ENCODE peak calls at places on chromosomes 7 and 10, in nine cellular contexts. T, Z, A, J, B, D, K, F and Q are unnamed samples.

GRCh38 chr7:42689626-42690025 is 222.2 kb downstream of the C7orf25 start:
- DNase-seq in T (no peak), Z (no peak), A (no peak), J (no peak), B (no peak), D (no peak), K (no peak), F (no peak), Q (no peak)

GRCh38 chr7:133365892-133366291 is 113.0 kb downstream of the EXOC4 start:
- DNase-seq in T (no peak), Z (no peak), A (no peak), J (no peak), B (no peak), D (peak), K (peak), F (no peak), Q (no peak)

GRCh38 chr10:50447691-50448090 is 176.1 kb downstream of the SGMS1 start:
- DNase-seq in T (no peak), Z (no peak), A (no peak), J (no peak), B (no peak), D (no peak), K (no peak), F (no peak), Q (no peak)

GRCh38 chr10:96657385-96657784 is 62.9 kb downstream of the PIK3AP1 start:
- DNase-seq in T (no peak), Z (no peak), A (no peak), J (no peak), B (no peak), D (no peak), K (no peak), F (no peak), Q (no peak)

GRCh38 chr10:74344306-74344705 is 193.3 kb downstream of the ADK start:
- DNase-seq in T (no peak), Z (no peak), A (no peak), J (no peak), B (no peak), D (no peak), K (no peak), F (no peak), Q (no peak)

GRCh38 chr10:130333185-130333584 is 197.0 kb downstream of the GLRX3 start:
- DNase-seq in T (no peak), Z (no peak), A (no peak), J (no peak), B (no peak), D (no peak), K (no peak), F (no peak), Q (no peak)

GRCh38 chr10:69655124-69655867 is 25.2 kb downstream of the FAM241B start:
- DNase-seq in T (no peak), Z (no peak), A (no peak), J (no peak), B (no peak), D (no peak), K (no peak), F (no peak), Q (no peak)

GRCh38 chr7:41930538-41931262 is 227.8 kb upstream of the INHBA start:
- DNase-seq in T (no peak), Z (no peak), A (no peak), J (no peak), B (no peak), D (no peak), K (no peak), F (no peak), Q (no peak)

DNA sequence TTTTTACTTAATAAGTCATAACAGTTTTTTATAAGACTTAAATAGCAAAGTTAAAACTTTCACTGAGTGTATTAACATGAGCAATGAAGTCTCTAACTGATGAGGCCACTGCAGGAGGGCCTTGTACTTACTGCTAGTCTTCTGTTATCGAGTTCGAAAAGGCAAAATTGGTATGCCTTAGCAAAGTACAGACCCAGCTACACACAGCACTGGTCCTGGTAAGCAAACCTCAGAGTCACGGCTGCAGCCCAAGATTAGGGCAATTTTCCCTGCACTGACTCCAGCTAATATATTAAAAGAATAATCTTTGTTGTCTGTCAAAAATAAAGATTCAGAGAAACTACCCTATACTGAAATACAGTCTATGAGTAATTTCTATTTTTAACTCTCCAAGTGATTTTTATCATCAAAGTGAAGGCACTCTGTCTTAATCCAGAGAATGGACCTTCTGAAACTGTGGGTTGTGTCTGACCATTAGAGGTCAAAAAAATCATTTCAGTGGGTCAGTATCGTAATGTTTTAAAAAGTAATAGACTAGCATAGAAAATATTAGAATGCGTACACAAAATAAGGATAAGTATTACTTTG is 85.7 kb downstream of the HBP1 start:
- DNase-seq in T (no peak), Z (no peak), A (no peak), J (no peak), B (no peak), D (no peak), K (no peak), F (no peak), Q (no peak)
- TF ChIP-seq CTCF in T (no peak), Z (no peak), A (no peak), J (no peak), B (no peak), D (no peak), K (no peak), F (no peak), Q (no peak)

GRCh38 chr7:1800876-1801275 is 130.8 kb downstream of the ELFN1 start:
- DNase-seq in T (no peak), Z (no peak), A (no peak), J (no peak), B (no peak), D (no peak), K (no peak), F (no peak), Q (peak)

GRCh38 chr7:1807821-1808600 is 137.9 kb downstream of the ELFN1 start:
- DNase-seq in T (no peak), Z (no peak), A (no peak), J (no peak), B (no peak), D (no peak), K (no peak), F (no peak), Q (peak)

GRCh38 chr7:1802899-1803298 is 132.8 kb downstream of the ELFN1 start:
- DNase-seq in T (no peak), Z (no peak), A (no peak), J (no peak), B (no peak), D (no peak), K (no peak), F (no peak), Q (peak)

GRCh38 chr7:1806354-1806753 is 136.3 kb downstream of the ELFN1 start:
- DNase-seq in T (no peak), Z (no peak), A (no peak), J (no peak), B (no peak), D (no peak), K (no peak), F (no peak), Q (peak)

DNA sequence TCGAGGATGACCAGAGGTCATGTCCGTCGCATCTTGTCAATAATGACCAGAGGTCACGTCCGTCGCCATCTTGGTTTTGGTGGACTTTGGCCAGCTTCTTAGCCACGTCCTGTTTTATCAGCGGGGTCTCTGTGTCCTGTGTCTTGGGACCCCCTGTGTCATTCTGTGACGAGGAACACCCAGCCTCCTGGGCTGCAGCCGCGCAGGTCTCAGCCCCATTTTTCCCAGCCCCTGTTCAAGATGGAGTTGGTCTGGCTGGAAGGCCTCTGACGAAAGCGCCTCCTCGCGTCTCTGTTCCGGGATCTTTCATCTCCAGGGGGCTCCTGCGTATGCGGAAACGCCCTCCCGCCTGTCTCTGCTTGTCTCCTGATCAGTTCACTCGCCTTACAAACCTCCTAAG is 134.2 kb downstream of the ELFN1 start:
- DNase-seq in T (no peak), Z (no peak), A (no peak), J (no peak), B (no peak), D (no peak), K (no peak), F (no peak), Q (peak)
- TF ChIP-seq CTCF in T (no peak), Z (no peak), A (no peak), J (no peak), B (no peak), D (no peak), K (no peak), F (no peak), Q (no peak)

GRCh38 chr7:85464042-85464651 is 277.3 kb upstream of the SEMA3D start:
- DNase-seq in T (no peak), Z (no peak), A (no peak), J (no peak), B (no peak), D (no peak), K (no peak), F (no peak), Q (no peak)
- TF ChIP-seq CTCF in T (peak), Z (no peak), A (no peak), J (no peak), B (no peak), D (no peak), K (peak), F (peak), Q (peak)

GRCh38 chr10:29689001-29689400 is 54.2 kb upstream of the SVIL start:
- DNase-seq in T (no peak), Z (no peak), A (peak), J (no peak), B (no peak), D (no peak), K (no peak), F (no peak), Q (no peak)

GRCh38 chr10:29692121-29692539 is 57.4 kb upstream of the SVIL start:
- DNase-seq in T (no peak), Z (no peak), A (no peak), J (no peak), B (no peak), D (no peak), K (no peak), F (no peak), Q (no peak)

GRCh38 chr10:29691564-29692064 is 56.8 kb upstream of the SVIL start:
- DNase-seq in T (no peak), Z (no peak), A (no peak), J (no peak), B (no peak), D (no peak), K (peak), F (no peak), Q (no peak)

GRCh38 chr10:29698766-29699490 is 64.2 kb upstream of the SVIL start:
- DNase-seq in T (no peak), Z (no peak), A (no peak), J (no peak), B (no peak), D (no peak), K (no peak), F (no peak), Q (no peak)

GRCh38 chr10:29694121-29694520 is 59.4 kb upstream of the SVIL start:
- DNase-seq in T (no peak), Z (no peak), A (no peak), J (no peak), B (no peak), D (no peak), K (no peak), F (no peak), Q (no peak)
- TF ChIP-seq CTCF in T (no peak), Z (no peak), A (no peak), J (no peak), B (no peak), D (no peak), K (no peak), F (no peak), Q (no peak)

GRCh38 chr10:128660726-128661125 is 534.5 kb upstream of the MKI67 start:
- DNase-seq in T (no peak), Z (no peak), A (no peak), J (no peak), B (no peak), D (no peak), K (no peak), F (no peak), Q (no peak)
- TF ChIP-seq CTCF in T (no peak), Z (no peak), A (no peak), J (no peak), B (no peak), D (no peak), K (no peak), F (no peak), Q (no peak)

DNA sequence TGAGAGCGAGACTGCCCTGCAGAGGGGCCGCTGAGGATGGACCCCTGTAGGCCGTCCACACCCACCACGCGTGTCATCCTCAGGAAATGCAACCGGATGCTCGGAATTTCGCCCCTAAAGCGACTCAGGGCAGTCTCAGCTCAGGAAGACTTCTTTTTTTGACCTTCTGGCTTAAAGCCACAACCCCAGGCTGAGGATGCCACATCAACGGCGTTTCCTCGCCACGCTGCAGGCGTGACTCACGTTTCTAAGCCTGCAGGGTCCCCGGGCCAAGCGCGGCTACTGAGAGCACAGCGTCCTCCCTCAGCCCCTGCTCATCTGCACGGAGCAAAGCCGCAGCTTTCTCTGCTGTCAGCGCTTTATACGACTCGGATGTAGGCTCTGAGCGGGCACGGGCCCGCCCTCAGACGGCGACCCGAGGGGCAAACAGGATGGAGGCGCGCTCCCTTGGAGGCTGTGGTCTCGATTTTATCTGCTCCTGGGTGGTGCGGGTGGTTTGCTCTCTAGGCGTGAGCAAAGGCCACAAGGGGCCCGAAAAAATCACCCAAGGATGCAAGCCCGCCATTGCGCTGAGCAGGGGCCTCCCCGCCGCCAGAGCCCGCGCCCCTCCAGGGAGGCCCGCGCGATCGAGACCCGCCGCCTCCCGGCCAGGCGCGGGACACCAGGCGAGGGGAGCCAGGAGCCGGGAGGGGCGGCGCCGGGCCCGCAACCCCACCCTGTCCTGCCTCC is 726 bp upstream of the INSIG1 start:
- DNase-seq in T (peak), Z (peak), A (peak), J (peak), B (peak), D (peak), K (peak), F (peak), Q (no peak)
- TF ChIP-seq CTCF in T (peak), Z (peak), A (peak), J (peak), B (no peak), D (peak), K (peak), F (no peak), Q (peak)

GRCh38 chr7:5143935-5144903 is 45.8 kb upstream of the WIPI2 start:
- DNase-seq in T (no peak), Z (no peak), A (peak), J (no peak), B (no peak), D (peak), K (no peak), F (no peak), Q (no peak)
- TF ChIP-seq CTCF in T (no peak), Z (no peak), A (no peak), J (no peak), B (no peak), D (no peak), K (no peak), F (no peak), Q (no peak)

GRCh38 chr10:125159486-125159931 is 854 bp downstream of the CTBP2 start:
- DNase-seq in T (no peak), Z (no peak), A (no peak), J (no peak), B (peak), D (peak), K (no peak), F (peak), Q (peak)

GRCh38 chr10:125159932-125160855 is at the start of gene CTBP2:
- DNase-seq in T (no peak), Z (peak), A (no peak), J (no peak), B (peak), D (peak), K (peak), F (peak), Q (peak)

GRCh38 chr10:125162181-125162906 is 2.0 kb upstream of the CTBP2 start:
- DNase-seq in T (no peak), Z (no peak), A (no peak), J (no peak), B (peak), D (peak), K (no peak), F (peak), Q (peak)

GRCh38 chr10:125160856-125161569 is 650 bp upstream of the CTBP2 start:
- DNase-seq in T (peak), Z (peak), A (peak), J (no peak), B (peak), D (peak), K (peak), F (peak), Q (peak)

DNA sequence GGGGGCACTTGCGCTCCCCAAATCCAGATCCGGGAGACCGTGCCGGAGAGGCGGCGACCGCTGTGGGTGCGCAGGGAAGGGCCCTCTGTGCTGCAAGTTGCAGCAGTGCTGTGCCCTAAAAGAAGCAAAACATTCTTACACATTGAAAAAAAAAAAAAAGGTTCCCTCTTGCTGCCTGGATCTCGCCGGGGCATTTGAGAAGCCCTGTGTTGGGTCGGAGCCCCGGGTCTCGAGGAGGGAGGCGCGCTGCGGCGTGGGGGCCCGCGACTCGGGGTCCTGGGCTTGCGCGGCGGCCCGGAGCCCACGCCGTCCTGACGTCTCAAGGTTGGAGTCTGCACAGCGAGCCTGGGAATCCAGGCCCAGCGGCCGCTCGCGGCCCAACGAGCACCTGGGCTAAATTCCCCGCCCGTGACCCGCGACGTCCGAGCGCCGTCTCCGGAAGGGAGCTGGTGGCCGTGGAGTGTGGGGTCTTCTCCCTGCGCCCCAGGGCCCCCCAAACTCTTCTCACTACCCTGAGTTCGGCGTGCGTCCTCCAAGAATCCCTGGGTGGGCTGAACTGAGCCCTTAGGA is 1.3 kb upstream of the CTBP2 start:
- DNase-seq in T (no peak), Z (no peak), A (no peak), J (no peak), B (peak), D (peak), K (no peak), F (peak), Q (no peak)
- TF ChIP-seq CTCF in T (peak), Z (no peak), A (no peak), J (no peak), B (peak), D (peak), K (peak), F (peak), Q (peak)

GRCh38 chr10:128908109-128908898 is 558.7 kb upstream of the MGMT start:
- DNase-seq in T (no peak), Z (no peak), A (peak), J (no peak), B (no peak), D (no peak), K (no peak), F (no peak), Q (no peak)
- TF ChIP-seq CTCF in T (no peak), Z (no peak), A (no peak), J (no peak), B (no peak), D (no peak), K (no peak), F (no peak), Q (peak)

DNA sequence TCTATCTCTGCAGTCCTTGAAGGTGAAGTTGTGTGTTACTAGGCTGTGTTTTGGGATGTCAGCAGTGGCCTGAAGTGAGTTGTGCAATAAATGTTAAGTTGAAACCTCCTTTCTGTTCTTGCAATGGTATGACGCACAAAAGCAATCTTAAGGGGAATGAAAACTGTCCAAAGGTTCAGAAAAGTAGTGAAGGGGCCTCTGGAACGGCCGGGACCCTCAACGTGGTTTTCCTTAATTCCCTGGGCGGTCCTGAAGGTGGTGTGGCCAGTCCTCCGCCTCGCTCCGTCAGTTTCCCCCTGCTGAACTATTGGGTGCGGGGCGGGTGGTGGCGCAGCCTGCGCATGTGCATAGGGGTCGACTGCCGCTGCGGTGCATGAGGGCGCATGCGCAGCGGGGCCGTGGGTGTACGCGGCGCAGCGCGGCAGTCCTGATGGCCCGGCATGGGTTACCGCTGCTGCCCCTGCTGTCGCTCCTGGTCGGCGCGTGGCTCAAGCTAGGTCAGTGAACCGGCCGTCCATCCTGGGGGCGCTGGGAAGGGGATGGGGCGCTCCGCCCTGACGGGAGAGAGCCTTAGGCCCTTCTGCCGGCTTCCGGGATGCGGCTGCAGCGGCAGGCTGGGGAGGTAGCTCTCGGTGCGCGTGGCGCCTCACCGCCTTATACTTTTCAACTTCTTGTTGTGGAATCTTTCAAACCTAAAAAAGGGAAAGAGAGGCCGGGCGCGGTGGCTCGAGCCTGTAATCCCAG is at the start of gene SUMF2:
- DNase-seq in T (peak), Z (peak), A (peak), J (peak), B (peak), D (peak), K (peak), F (peak), Q (peak)
- TF ChIP-seq CTCF in T (peak), Z (peak), A (no peak), J (peak), B (peak), D (no peak), K (peak), F (no peak), Q (no peak)